ENCODE peak calls at places on chromosomes 6 and 20, in ten cellular contexts. C is CD8-positive, alpha-beta T cell; D is AG08396; Y is germinal center; M is nucleus accumbens; P is prostate gland; J is AML-193; S is endothelial cell of umbilical vein; A is heart right ventricle; Z is uterus. U is an unnamed sample.

GRCh38 chr6:89022747-89023289 is 57.7 kb upstream of the PNRC1 start:
- DNase-seq in A (no peak), Y (no peak), P (peak; percentile 39), D (no peak), M (no peak), C (no peak), J (no peak), Z (no peak), S (no peak), U (no peak)

GRCh38 chr6:89495961-89496535 is 63.1 kb downstream of the ANKRD6 start:
- DNase-seq in P (no peak), C (no peak), Z (no peak), S (peak; percentile 87), J (no peak), Y (no peak), D (no peak), M (no peak), A (no peak), U (no peak)

GRCh38 chr6:47654255-47654654 is 44.1 kb upstream of the ADGRF4 start:
- DNase-seq in Z (no peak), M (no peak), Y (no peak), C (no peak), A (no peak), P (no peak), J (no peak), D (no peak), S (no peak), U (no peak)

GRCh38 chr6:17656092-17656491 is 50.6 kb downstream of the NUP153 start:
- DNase-seq in C (no peak), S (no peak), D (no peak), M (no peak), Y (no peak), A (no peak), Z (no peak), J (no peak), P (no peak), U (no peak)

GRCh38 chr6:144953552-144954240 is 668.6 kb downstream of the UTRN start:
- DNase-seq in J (no peak), M (no peak), A (no peak), Y (no peak), P (no peak), S (no peak), Z (no peak), C (no peak), D (peak; percentile 40), U (peak; percentile 76)

GRCh38 chr20:14597206-14597715 is 259.8 kb upstream of the FLRT3 start:
- DNase-seq in M (no peak), D (no peak), A (no peak), S (no peak), Y (no peak), P (no peak), J (no peak), C (no peak), Z (no peak), U (no peak)

GRCh38 chr6:125570546-125570945 is 178.9 kb upstream of the HEY2 start:
- DNase-seq in Z (no peak), Y (no peak), D (no peak), P (no peak), M (no peak), A (no peak), J (no peak), S (no peak), C (no peak), U (no peak)

GRCh38 chr20:38452880-38453624 is 17.9 kb upstream of the SNHG17 start:
- DNase-seq in S (peak; percentile 77), Z (no peak), M (no peak), Y (no peak), A (no peak), C (no peak), D (peak; percentile 32), J (no peak), P (no peak), U (no peak)

GRCh38 chr6:147699637-147700036 is 191.1 kb downstream of the SAMD5 start:
- DNase-seq in M (no peak), D (peak; percentile 46), J (no peak), C (no peak), A (no peak), Z (no peak), P (no peak), Y (no peak), S (peak; percentile 55), U (no peak)

GRCh38 chr6:137443901-137444300 is 50.3 kb downstream of the OLIG3 start:
- DNase-seq in J (no peak), P (no peak), Y (no peak), D (no peak), S (no peak), Z (no peak), M (no peak), C (no peak), A (no peak), U (no peak)

GRCh38 chr20:56897318-56897962 is 268.3 kb downstream of the TFAP2C start:
- DNase-seq in D (no peak), Y (no peak), S (no peak), A (no peak), P (no peak), J (no peak), M (no peak), Z (no peak), C (no peak), U (no peak)

GRCh38 chr6:43900560-43901329 is 130.7 kb downstream of the VEGFA start:
- DNase-seq in S (no peak), C (no peak), Z (no peak), J (no peak), M (no peak), P (peak; percentile 9), Y (no peak), A (no peak), D (no peak), U (no peak)

GRCh38 chr6:149933036-149933435 is 8.8 kb upstream of the ULBP2 start:
- DNase-seq in A (no peak), M (no peak), C (no peak), S (no peak), P (no peak), Z (no peak), Y (no peak), D (no peak), J (no peak), U (no peak)

GRCh38 chr20:63529861-63530787 is 7.1 kb downstream of the PTK6 start:
- DNase-seq in J (no peak), C (no peak), P (no peak), A (no peak), D (no peak), Z (no peak), Y (no peak), M (no peak), S (no peak), U (no peak)

GRCh38 chr6:135088818-135089809 is 34.5 kb upstream of the HBS1L start:
- DNase-seq in D (peak; percentile 9), P (no peak), M (no peak), S (peak; percentile 34), A (no peak), Z (no peak), Y (peak; percentile 32), C (no peak), J (peak; percentile 83), U (no peak)

GRCh38 chr6:168368063-168368835 is 48.7 kb upstream of the DACT2 start:
- DNase-seq in D (no peak), J (no peak), Y (no peak), A (no peak), C (no peak), M (no peak), Z (no peak), S (no peak), P (no peak), U (no peak)

GRCh38 chr6:108260126-108260808 is 573 bp downstream of the SNX3 start:
- DNase-seq in A (no peak), S (peak; percentile 59), P (peak; percentile 36), J (peak; percentile 45), C (no peak), Y (peak; percentile 66), Z (no peak), M (peak; percentile 42), D (peak; percentile 45), U (peak; percentile 22)

GRCh38 chr6:87237804-87238203 is 82.4 kb downstream of the ZNF292 start:
- DNase-seq in A (no peak), D (peak; percentile 45), Y (peak; percentile 29), S (peak; percentile 30), Z (no peak), P (no peak), C (no peak), M (no peak), J (peak; percentile 88), U (no peak)

GRCh38 chr6:165747963-165748362 is 84.9 kb upstream of the PDE10A start:
- DNase-seq in Y (no peak), M (no peak), S (no peak), A (no peak), Z (no peak), D (no peak), J (no peak), C (no peak), P (no peak), U (no peak)

GRCh38 chr6:44342489-44342888 is at the start of gene SPATS1:
- DNase-seq in S (no peak), A (peak; percentile 29), D (no peak), C (no peak), Y (no peak), Z (peak; percentile 16), J (no peak), M (no peak), P (peak; percentile 14), U (no peak)

GRCh38 chr20:19404836-19405235 is 192.4 kb downstream of the SLC24A3 start:
- DNase-seq in Y (no peak), Z (no peak), M (no peak), S (no peak), C (no peak), J (no peak), A (no peak), P (no peak), D (no peak), U (no peak)

GRCh38 chr20:52823303-52823702 is 148.9 kb upstream of the TSHZ2 start:
- DNase-seq in P (no peak), A (no peak), Y (no peak), C (no peak), Z (no peak), S (no peak), J (no peak), M (no peak), D (no peak), U (no peak)

GRCh38 chr6:144897441-144897921 is 612.3 kb downstream of the UTRN start:
- DNase-seq in A (no peak), J (no peak), M (no peak), Z (no peak), Y (no peak), S (peak; percentile 61), D (peak; percentile 48), P (no peak), C (no peak), U (peak; percentile 95)

GRCh38 chr6:111265842-111266241 is 178.5 kb downstream of the SLC16A10 start:
- DNase-seq in J (no peak), D (peak; percentile 30), C (no peak), M (no peak), A (no peak), Z (no peak), S (no peak), Y (no peak), P (no peak), U (no peak)

GRCh38 chr6:35302604-35303218 is 5.1 kb downstream of the DEF6 start:
- DNase-seq in D (no peak), A (peak; percentile 36), S (no peak), M (no peak), P (no peak), Y (peak; percentile 73), Z (no peak), J (peak; percentile 97), C (peak; percentile 83), U (peak; percentile 71)

GRCh38 chr6:144718431-144718830 is 433.3 kb downstream of the UTRN start:
- DNase-seq in C (no peak), P (no peak), Y (no peak), M (no peak), D (peak; percentile 11), J (no peak), A (no peak), S (no peak), Z (no peak), U (no peak)

GRCh38 chr6:9554351-9554750 is 860.5 kb downstream of the TFAP2A start:
- DNase-seq in J (no peak), M (no peak), Z (no peak), P (no peak), C (no peak), D (no peak), S (no peak), Y (no peak), A (no peak), U (no peak)

GRCh38 chr6:115514656-115515055 is 546.0 kb downstream of the FRK start:
- DNase-seq in S (no peak), D (peak; percentile 55), J (no peak), Y (no peak), A (no peak), P (no peak), Z (no peak), C (no peak), M (no peak), U (no peak)